ENCODE peak calls at places on chromosomes 7 and 10, in six cellular contexts. M is MCF 10A, X is SK-N-SH, B is fibroblast of the aortic adventitia, C is astrocyte of the cerebellum, U is H9. P is an unnamed sample.

GRCh38 chr10:132861884-132862461 is 76.0 kb upstream of the NKX6-2 start:
- DNase-seq in M (no peak), X (no peak), B (no peak), C (no peak), U (peak), P (no peak)

GRCh38 chr7:151782598-151783448 is 94.1 kb downstream of the PRKAG2 start:
- DNase-seq in M (peak), X (peak), B (peak), C (no peak), U (peak), P (peak)

GRCh38 chr10:123488436-123488835 is 177.7 kb upstream of the GPR26 start:
- DNase-seq in M (no peak), X (no peak), B (no peak), C (no peak), U (no peak), P (no peak)

GRCh38 chr10:132990684-132991545 is 48.5 kb upstream of the CFAP46 start:
- DNase-seq in M (no peak), X (no peak), B (no peak), C (no peak), U (no peak), P (no peak)

GRCh38 chr10:98323221-98324164 is 55.5 kb upstream of the LOXL4 start:
- DNase-seq in M (peak), X (no peak), B (peak), C (peak), U (no peak), P (peak)

GRCh38 chr10:70066190-70066589 is 13.5 kb downstream of the MACROH2A2 start:
- DNase-seq in M (no peak), X (no peak), B (no peak), C (no peak), U (no peak), P (no peak)

GRCh38 chr10:22618081-22618785 is 96.1 kb downstream of the PIP4K2A start:
- DNase-seq in M (no peak), X (no peak), B (peak), C (no peak), U (no peak), P (no peak)

GRCh38 chr10:22002531-22003110 is 909 bp downstream of the DNAJC1 start:
- DNase-seq in M (peak), X (no peak), B (peak), C (no peak), U (no peak), P (peak)

GRCh38 chr7:29620531-29620930 is 56.9 kb downstream of the PRR15 start:
- DNase-seq in M (no peak), X (no peak), B (no peak), C (no peak), U (no peak), P (no peak)

GRCh38 chr7:157832866-157833607 is 496.2 kb downstream of the DNAJB6 start:
- DNase-seq in M (no peak), X (no peak), B (no peak), C (no peak), U (no peak), P (no peak)

GRCh38 chr7:129421717-129422250 is 12.4 kb upstream of the STRIP2 start:
- DNase-seq in M (no peak), X (no peak), B (peak), C (no peak), U (no peak), P (no peak)

GRCh38 chr10:93413252-93413689 is 68.9 kb downstream of the MYOF start:
- DNase-seq in M (no peak), X (no peak), B (no peak), C (no peak), U (no peak), P (peak)

GRCh38 chr10:30111340-30111980 is 52.1 kb upstream of the JCAD start:
- DNase-seq in M (peak), X (no peak), B (peak), C (peak), U (no peak), P (peak)

GRCh38 chr10:5523796-5524574 is 776 bp upstream of the CALML3 start:
- DNase-seq in M (no peak), X (no peak), B (no peak), C (no peak), U (peak), P (no peak)

GRCh38 chr7:22622386-22622785 is 104.6 kb upstream of the IL6 start:
- DNase-seq in M (no peak), X (no peak), B (no peak), C (no peak), U (no peak), P (no peak)

GRCh38 chr7:20330797-20331230 is at the start of gene ITGB8:
- DNase-seq in M (peak), X (peak), B (no peak), C (no peak), U (peak), P (peak)

GRCh38 chr7:150377116-150377979 is 1.8 kb upstream of the ZNF775 start:
- DNase-seq in M (no peak), X (no peak), B (no peak), C (no peak), U (no peak), P (no peak)

GRCh38 chr7:55189878-55190436 is 171.1 kb downstream of the EGFR start:
- DNase-seq in M (no peak), X (no peak), B (no peak), C (no peak), U (no peak), P (no peak)

GRCh38 chr10:114821915-114822770 is 563 bp downstream of the FHIP2A start:
- DNase-seq in M (peak), X (peak), B (peak), C (no peak), U (peak), P (peak)

GRCh38 chr7:4216016-4216415 is 466.1 kb upstream of the FOXK1 start:
- DNase-seq in M (peak), X (no peak), B (no peak), C (no peak), U (no peak), P (no peak)

GRCh38 chr10:6221971-6222751 is 19.4 kb downstream of the PFKFB3 start:
- DNase-seq in M (no peak), X (peak), B (peak), C (no peak), U (no peak), P (peak)

GRCh38 chr7:140308060-140308459 is 90.3 kb downstream of the SLC37A3 start:
- DNase-seq in M (no peak), X (no peak), B (no peak), C (no peak), U (no peak), P (no peak)

GRCh38 chr10:1157615-1157933 is 101.4 kb downstream of the WDR37 start:
- DNase-seq in M (no peak), X (no peak), B (no peak), C (no peak), U (no peak), P (no peak)

GRCh38 chr10:99981581-99982199 is 28.1 kb downstream of the DNMBP start:
- DNase-seq in M (no peak), X (no peak), B (no peak), C (no peak), U (no peak), P (no peak)

GRCh38 chr7:42734568-42734967 is 177.3 kb downstream of the C7orf25 start:
- DNase-seq in M (no peak), X (no peak), B (peak), C (no peak), U (no peak), P (peak)

GRCh38 chr10:93309062-93309461 is 173.1 kb downstream of the MYOF start:
- DNase-seq in M (peak), X (peak), B (peak), C (peak), U (no peak), P (peak)

GRCh38 chr7:78018541-78019456 is 220.2 kb downstream of the PHTF2 start:
- DNase-seq in M (no peak), X (peak), B (peak), C (no peak), U (no peak), P (peak)

GRCh38 chr7:118870187-118870586 is 645.7 kb downstream of the ANKRD7 start:
- DNase-seq in M (peak), X (no peak), B (no peak), C (no peak), U (peak), P (no peak)

GRCh38 chr10:62502995-62503613 is 128.9 kb downstream of the ZNF365 start:
- DNase-seq in M (peak), X (no peak), B (peak), C (no peak), U (no peak), P (peak)

GRCh38 chr10:63573068-63573697 is 52.0 kb downstream of the REEP3 start:
- DNase-seq in M (peak), X (peak), B (peak), C (peak), U (no peak), P (peak)

GRCh38 chr7:70587739-70588138 is 544.2 kb upstream of the GALNT17 start:
- DNase-seq in M (no peak), X (no peak), B (no peak), C (no peak), U (no peak), P (no peak)

DNA sequence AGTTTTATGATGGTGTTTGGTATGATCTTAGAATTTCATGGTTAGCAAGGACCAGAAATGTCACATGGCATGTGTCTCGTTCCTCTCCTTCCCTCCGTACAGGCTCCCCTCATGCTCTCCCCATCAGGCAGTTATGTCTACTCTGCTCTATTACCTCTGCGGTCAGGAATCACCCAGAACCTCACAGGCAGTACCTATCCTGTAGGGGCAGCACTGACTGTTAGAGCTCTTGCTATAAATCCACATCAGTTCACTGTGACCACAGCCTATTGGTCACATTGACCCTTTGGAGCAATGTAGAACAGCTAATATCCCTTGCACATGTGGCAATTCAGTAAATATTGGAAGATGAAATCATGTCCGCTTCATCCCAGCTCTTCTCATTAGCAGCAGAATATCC is 151.8 kb downstream of the WNT2 start:
- DNase-seq in M (no peak), X (no peak), B (no peak), C (no peak), U (peak), P (no peak)
- TF ChIP-seq CTCF in M (no peak), X (peak), B (no peak), C (no peak), U (peak), P (no peak)

DNA sequence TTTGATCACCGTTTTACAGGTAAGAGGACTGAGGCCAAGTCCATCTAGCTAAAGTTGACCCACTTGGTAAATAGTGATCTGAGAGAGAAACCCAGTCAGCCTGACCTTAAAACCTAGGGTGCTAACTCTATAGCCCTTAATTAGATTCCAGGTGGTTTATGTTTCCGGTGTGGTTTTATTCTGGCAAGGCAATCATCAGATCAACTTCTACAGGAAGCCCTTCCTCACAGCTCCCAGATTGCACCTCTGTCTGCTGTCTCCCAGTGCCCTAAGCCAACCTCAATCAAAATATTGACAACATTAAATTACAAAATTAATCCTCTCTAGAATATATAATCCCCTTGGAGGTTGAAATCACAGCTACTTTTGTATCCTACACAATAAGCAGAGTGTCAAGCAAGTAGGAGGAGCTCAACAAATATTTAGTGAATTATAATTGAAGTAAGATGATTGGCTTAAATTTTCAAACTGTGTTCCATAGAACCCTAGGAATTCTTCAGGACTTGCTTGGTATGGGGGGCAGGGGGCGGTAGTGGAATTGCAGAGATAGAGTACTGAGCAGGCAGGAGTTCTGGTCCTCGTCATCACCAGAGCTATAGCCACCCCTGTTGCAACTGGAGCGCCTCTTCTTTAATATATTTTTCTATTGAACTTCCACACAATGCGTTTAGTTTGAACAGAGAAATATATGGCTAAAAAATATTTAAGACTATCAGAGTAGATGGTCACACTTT is 692.8 kb upstream of the LRRN3 start:
- DNase-seq in M (no peak), X (no peak), B (no peak), C (no peak), U (no peak), P (no peak)
- TF ChIP-seq CTCF in M (no peak), X (no peak), B (no peak), C (no peak), U (peak), P (no peak)

GRCh38 chr7:7764515-7765138 is 46.2 kb upstream of the RPA3 start:
- DNase-seq in M (no peak), X (no peak), B (no peak), C (no peak), U (no peak), P (no peak)
- TF ChIP-seq CTCF in M (no peak), X (peak), B (no peak), C (no peak), U (no peak), P (no peak)

GRCh38 chr7:47233996-47234395 is 347.9 kb downstream of the TNS3 start:
- DNase-seq in M (no peak), X (no peak), B (no peak), C (peak), U (no peak), P (no peak)

GRCh38 chr7:47236480-47237208 is 345.3 kb downstream of the TNS3 start:
- DNase-seq in M (no peak), X (no peak), B (no peak), C (no peak), U (no peak), P (no peak)

GRCh38 chr7:47231081-47231480 is 350.8 kb downstream of the TNS3 start:
- DNase-seq in M (no peak), X (no peak), B (no peak), C (no peak), U (no peak), P (peak)

GRCh38 chr7:47231627-47232026 is 350.3 kb downstream of the TNS3 start:
- DNase-seq in M (no peak), X (no peak), B (no peak), C (no peak), U (no peak), P (no peak)

DNA sequence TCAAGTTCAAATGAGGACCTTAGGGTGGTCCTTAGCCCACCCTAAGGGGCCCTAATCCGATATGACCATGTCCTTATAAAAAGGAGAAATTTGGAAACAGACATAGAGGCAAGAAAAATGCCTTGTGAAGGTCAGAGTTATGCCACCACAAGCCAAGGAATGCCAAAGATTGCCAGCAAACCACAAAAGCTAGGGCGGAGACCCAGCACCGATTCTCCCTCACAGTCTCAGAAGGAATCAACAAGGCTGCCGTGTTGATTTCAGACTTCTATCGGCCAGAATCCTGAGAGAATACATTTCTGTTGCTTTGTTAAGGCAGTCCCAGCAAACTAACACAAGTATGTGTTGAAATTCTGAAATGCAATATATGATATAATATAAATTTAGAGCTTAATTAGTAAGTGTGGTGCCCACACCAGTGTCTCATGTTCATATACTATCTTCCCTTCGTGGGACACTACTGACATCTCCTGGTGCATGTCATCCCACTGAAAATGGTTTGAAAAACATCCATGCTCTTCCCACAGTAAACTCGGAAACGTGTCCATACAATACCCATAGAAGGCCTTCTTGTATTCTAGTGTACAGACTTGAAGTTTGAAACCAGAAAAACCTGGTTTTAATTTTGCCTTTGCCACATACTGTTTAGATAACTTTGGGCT is 349.0 kb downstream of the TNS3 start:
- DNase-seq in M (no peak), X (no peak), B (no peak), C (no peak), U (no peak), P (peak)
- TF ChIP-seq CTCF in M (no peak), X (peak), B (no peak), C (no peak), U (no peak), P (peak)

P was measured in AG10803.